ENCODE peak calls at places on chromosomes 2 and 18, in six cellular contexts. F is HCT116, U is GM23338, K is A549, Q is Panc1, S is GM12878. P is an unnamed sample.

GRCh38 chr2:110866496-110866895 is 134.1 kb downstream of the ACOXL start:
- DNase-seq in Q (no peak), K (no peak), F (no peak), S (no peak), U (peak), P (no peak)

GRCh38 chr18:63317556-63317946 is 2.0 kb downstream of the BCL2 start:
- DNase-seq in F (no peak), S (no peak), Q (no peak), K (no peak), U (no peak), P (no peak)

GRCh38 chr2:175036582-175037018 is 31.4 kb upstream of the CHN1 start:
- DNase-seq in S (no peak), K (peak), F (peak), U (peak), Q (peak), P (no peak)

GRCh38 chr18:69949538-69949936 is 1.9 kb upstream of the CD226 start:
- DNase-seq in Q (no peak), F (no peak), S (no peak), U (no peak), K (no peak), P (no peak)

GRCh38 chr2:238912916-238913875 is 65.3 kb downstream of the TWIST2 start:
- DNase-seq in U (no peak), Q (no peak), K (no peak), S (no peak), F (no peak), P (no peak)

GRCh38 chr2:163990088-163990487 is 254.3 kb upstream of the FIGN start:
- DNase-seq in K (no peak), Q (no peak), S (no peak), U (no peak), F (no peak), P (no peak)

GRCh38 chr2:229740279-229740678 is 25.9 kb upstream of the DNER start:
- DNase-seq in U (no peak), F (no peak), K (no peak), S (no peak), Q (no peak), P (no peak)

GRCh38 chr2:142716463-142717242 is 160.8 kb upstream of the KYNU start:
- DNase-seq in S (no peak), Q (no peak), U (peak), K (no peak), F (no peak), P (no peak)

GRCh38 chr18:21740474-21740723 is 193 bp upstream of the MIB1 start:
- DNase-seq in U (peak), S (no peak), F (no peak), K (peak), Q (peak), P (peak)

GRCh38 chr2:222797308-222797707 is 63.5 kb upstream of the ACSL3 start:
- DNase-seq in K (peak), U (peak), F (no peak), S (no peak), Q (no peak), P (no peak)

GRCh38 chr2:109457811-109458210 is 156.0 kb downstream of the SEPTIN10 start:
- DNase-seq in F (peak), Q (no peak), S (no peak), U (peak), K (no peak), P (no peak)

GRCh38 chr18:50051288-50051687 is 143.7 kb downstream of the MYO5B start:
- DNase-seq in F (no peak), S (no peak), Q (no peak), K (peak), U (peak), P (no peak)

GRCh38 chr18:8333961-8334360 is 275.3 kb upstream of the RAB12 start:
- DNase-seq in K (no peak), S (no peak), F (no peak), U (no peak), Q (no peak), P (no peak)

GRCh38 chr2:16643099-16643498 is 22.5 kb downstream of the CYRIA start:
- DNase-seq in Q (no peak), U (no peak), F (no peak), S (no peak), K (no peak), P (no peak)

GRCh38 chr2:124316875-124317605 is 292.0 kb downstream of the CNTNAP5 start:
- DNase-seq in S (no peak), Q (no peak), U (no peak), F (no peak), K (no peak), P (no peak)

GRCh38 chr2:46487667-46488333 is 8.4 kb downstream of the TMEM247 start:
- DNase-seq in U (peak), Q (peak), S (no peak), F (no peak), K (no peak), P (no peak)

GRCh38 chr2:228709788-228710371 is 528.4 kb upstream of the SPHKAP start:
- DNase-seq in S (no peak), Q (no peak), K (no peak), F (no peak), U (no peak), P (no peak)

GRCh38 chr2:196322963-196323810 is 151.8 kb upstream of the STK17B start:
- DNase-seq in F (no peak), S (no peak), K (no peak), Q (no peak), U (no peak), P (no peak)

GRCh38 chr2:64681479-64681967 is 27.8 kb upstream of the SERTAD2 start:
- DNase-seq in Q (no peak), F (no peak), K (no peak), U (no peak), S (no peak), P (no peak)

GRCh38 chr2:71923887-71924533 is 223.7 kb downstream of the CYP26B1 start:
- DNase-seq in K (peak), F (peak), U (peak), Q (peak), S (peak), P (peak)

GRCh38 chr2:158688722-158689121 is 106.4 kb upstream of the DAPL1 start:
- DNase-seq in Q (no peak), S (no peak), U (peak), K (no peak), F (no peak), P (no peak)

GRCh38 chr2:133334923-133335322 is 233.3 kb downstream of the NCKAP5 start:
- DNase-seq in F (no peak), U (peak), S (no peak), Q (no peak), K (no peak), P (no peak)

GRCh38 chr2:224666951-224667553 is 49.1 kb downstream of the CCDC195 start:
- DNase-seq in S (peak), Q (no peak), F (no peak), U (no peak), K (no peak), P (no peak)

DNA sequence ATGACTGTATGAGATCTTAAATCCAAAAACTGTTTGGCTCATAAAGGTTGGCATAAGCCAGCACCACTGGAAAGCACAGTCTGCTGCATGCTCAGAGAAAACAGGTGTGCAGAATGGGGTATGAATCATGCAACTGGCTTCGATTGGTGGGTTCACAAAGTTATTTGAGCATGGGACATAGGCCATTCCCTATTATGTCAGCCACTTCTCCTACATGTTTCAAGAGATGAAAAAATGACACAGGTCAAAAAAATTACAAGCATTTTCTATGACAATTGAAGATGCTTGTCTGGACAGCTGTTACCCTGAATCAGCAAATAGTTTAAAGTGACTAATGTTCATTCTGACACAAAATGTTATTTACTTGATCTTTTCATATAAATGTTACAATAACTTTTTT is 351.7 kb downstream of the IRS1 start:
- DNase-seq in F (no peak), K (no peak), U (no peak), Q (no peak), S (no peak), P (no peak)
- TF ChIP-seq REST in F (no peak), K (no peak), U (no peak), Q (no peak), S (no peak), P (no peak)

GRCh38 chr2:101387151-101387807 is at the start of gene CREG2:
- DNase-seq in U (peak), Q (no peak), F (peak), S (no peak), K (peak), P (peak)

GRCh38 chr2:101383016-101383541 is 4.2 kb downstream of the CREG2 start:
- DNase-seq in Q (no peak), F (no peak), K (no peak), U (no peak), S (no peak), P (no peak)

GRCh38 chr2:101388232-101388631 is 929 bp upstream of the CREG2 start:
- DNase-seq in F (no peak), Q (no peak), S (no peak), U (no peak), K (no peak), P (no peak)

GRCh38 chr2:101382406-101382805 is 4.9 kb downstream of the CREG2 start:
- DNase-seq in S (no peak), F (no peak), K (no peak), U (no peak), Q (no peak), P (no peak)

DNA sequence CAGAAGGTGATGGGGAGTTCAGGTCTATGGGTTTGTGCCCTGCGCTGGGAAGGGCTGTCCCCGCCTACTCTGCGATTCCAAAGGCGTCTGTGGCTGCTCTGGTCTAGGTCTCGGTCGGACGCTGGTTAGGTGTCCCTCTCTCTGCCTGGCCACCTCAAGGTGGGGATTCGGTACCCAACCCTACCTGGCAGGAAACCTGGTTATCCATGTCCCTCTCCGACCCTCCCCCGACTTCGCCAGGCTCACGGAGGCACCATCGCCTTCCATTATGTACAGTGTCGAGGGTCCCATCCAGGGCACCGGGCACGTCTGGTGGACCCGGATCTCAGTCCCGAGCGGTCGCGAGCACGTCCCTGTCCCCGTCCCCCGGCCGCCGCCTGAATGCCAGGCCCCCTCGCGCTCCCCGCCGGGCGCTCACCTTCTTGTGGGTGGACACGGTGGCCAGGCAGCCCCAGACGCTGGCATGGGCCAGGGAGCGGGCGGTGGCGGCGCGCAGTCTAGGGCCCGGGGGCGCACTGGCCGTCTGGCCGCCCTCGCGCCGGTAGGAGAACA is 628 bp downstream of the CREG2 start:
- DNase-seq in F (no peak), U (peak), S (no peak), K (peak), Q (no peak), P (no peak)
- TF ChIP-seq REST in F (no peak), U (no peak), S (no peak), K (no peak), Q (no peak), P (no peak)

GRCh38 chr2:151770995-151771394 is 36.7 kb upstream of the NEB start:
- DNase-seq in S (no peak), K (no peak), F (no peak), U (no peak), Q (no peak), P (no peak)

GRCh38 chr2:151769606-151770005 is 35.3 kb upstream of the NEB start:
- DNase-seq in Q (no peak), K (no peak), F (no peak), U (no peak), S (no peak), P (no peak)

GRCh38 chr2:151774506-151774905 is 40.2 kb upstream of the NEB start:
- DNase-seq in Q (no peak), S (no peak), K (no peak), F (peak), U (no peak), P (no peak)

GRCh38 chr2:151775057-151775740 is 40.9 kb upstream of the NEB start:
- DNase-seq in S (no peak), F (no peak), U (no peak), Q (no peak), K (no peak), P (no peak)

GRCh38 chr2:151771599-151772358 is 37.5 kb upstream of the NEB start:
- DNase-seq in K (no peak), S (peak), F (no peak), U (no peak), Q (no peak), P (no peak)
- TF ChIP-seq REST in K (no peak), S (no peak), F (no peak), U (no peak), Q (no peak), P (no peak)

DNA sequence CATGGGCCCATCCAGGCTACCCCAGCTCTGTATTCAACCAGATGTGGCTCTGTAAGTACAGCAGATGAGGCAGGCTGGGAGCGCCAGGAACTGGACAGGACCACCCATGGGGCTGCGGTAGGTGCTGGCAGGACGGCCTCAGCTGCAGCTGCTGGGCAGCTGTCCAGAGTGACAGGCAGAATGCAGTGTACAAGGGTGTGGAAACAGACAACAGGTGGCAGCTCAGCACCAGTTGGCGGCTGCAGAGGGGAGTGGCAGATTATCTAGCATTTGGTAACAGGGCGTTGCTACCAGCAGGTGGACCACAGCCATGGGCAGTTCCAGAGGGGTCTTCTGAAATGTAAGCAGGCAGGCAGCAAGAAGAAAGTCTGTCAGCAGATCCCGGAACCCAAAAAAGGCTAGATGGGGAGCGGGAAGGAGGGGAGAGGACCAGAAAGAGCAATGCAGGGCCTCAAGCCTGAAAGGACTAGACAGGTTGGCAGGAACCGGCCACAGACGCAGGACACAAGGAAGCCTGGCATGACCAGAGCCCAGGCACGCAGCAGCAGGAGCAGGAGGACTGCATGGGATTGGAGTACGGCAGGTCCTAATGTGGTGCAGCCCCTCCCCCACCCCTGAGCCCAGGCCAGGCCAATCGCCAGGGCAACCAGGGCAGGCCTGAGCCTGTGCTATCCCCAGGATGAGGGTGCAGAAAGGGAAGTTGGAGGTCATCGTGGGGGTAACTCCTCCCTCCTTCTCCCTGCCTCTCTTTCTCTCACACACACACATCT is 24.7 kb downstream of the PKDCC start:
- DNase-seq in F (no peak), S (no peak), U (peak), Q (no peak), K (no peak), P (no peak)
- TF ChIP-seq REST in F (no peak), S (no peak), U (no peak), Q (no peak), K (no peak), P (no peak)

GRCh38 chr2:101341901-101342624 is 33.6 kb upstream of the RNF149 start:
- DNase-seq in S (no peak), F (peak), K (peak), U (peak), Q (peak), P (peak)

GRCh38 chr2:101337877-101338276 is 29.4 kb upstream of the RNF149 start:
- DNase-seq in F (no peak), Q (no peak), U (no peak), K (no peak), S (no peak), P (no peak)

GRCh38 chr2:101341421-101341820 is 32.9 kb upstream of the RNF149 start:
- DNase-seq in F (no peak), K (no peak), Q (no peak), S (no peak), U (peak), P (no peak)

GRCh38 chr2:101339236-101339865 is 30.9 kb upstream of the RNF149 start:
- DNase-seq in S (no peak), U (peak), F (no peak), Q (no peak), K (no peak), P (no peak)

DNA sequence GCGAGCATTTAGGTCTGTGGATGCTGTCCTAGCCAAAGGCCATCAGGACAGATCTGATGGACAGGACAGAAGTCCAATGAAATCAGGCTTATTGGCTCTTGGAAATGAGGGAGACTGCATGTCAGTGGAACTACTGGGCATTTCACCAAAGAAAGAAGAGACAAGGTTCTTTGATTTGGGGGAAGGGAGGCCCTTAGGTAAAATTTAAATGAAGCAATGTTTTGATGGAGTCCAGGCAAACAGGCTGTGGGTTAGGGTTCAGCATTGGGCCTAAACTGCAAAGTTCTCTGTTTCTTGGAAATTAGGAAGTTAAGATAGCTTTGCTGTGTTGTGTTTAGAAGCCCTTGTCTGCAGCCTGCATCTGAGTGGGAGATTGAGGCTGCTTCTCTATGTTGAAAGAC is 31.6 kb upstream of the RNF149 start:
- DNase-seq in U (peak), S (no peak), F (no peak), Q (no peak), K (no peak), P (no peak)
- TF ChIP-seq REST in U (no peak), S (no peak), F (no peak), Q (no peak), K (no peak), P (no peak)

DNA sequence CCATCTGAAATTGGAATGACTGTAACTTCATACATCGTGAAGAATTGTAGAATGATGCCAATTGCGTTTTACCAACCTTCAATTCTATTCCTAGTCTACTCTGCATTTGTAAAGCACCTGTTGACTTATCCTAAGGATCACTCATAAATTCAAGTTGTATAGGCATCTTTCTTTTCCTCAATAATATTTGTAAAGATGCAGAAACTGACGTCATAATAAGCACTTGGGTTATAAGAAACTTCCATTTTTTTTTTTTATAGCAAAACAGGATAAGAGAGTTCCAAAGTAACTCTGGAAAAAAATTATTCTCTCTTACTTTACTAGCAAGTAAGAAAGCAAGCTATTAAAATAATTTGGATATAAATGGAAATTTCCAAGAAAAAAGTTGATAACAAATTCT is 1377.4 kb upstream of the ACVR2A start:
- DNase-seq in S (no peak), U (no peak), F (no peak), K (no peak), Q (no peak), P (no peak)
- TF ChIP-seq REST in S (no peak), U (no peak), F (no peak), K (no peak), Q (no peak), P (no peak)

GRCh38 chr18:39672171-39672570 is 2106.6 kb upstream of the CELF4 start:
- DNase-seq in S (no peak), U (no peak), K (no peak), F (no peak), Q (no peak), P (no peak)

GRCh38 chr18:39661856-39662366 is 2096.3 kb upstream of the CELF4 start:
- DNase-seq in F (no peak), K (no peak), S (no peak), Q (no peak), U (no peak), P (no peak)

GRCh38 chr18:39667905-39668304 is 2102.3 kb upstream of the CELF4 start:
- DNase-seq in U (no peak), S (no peak), K (no peak), F (no peak), Q (no peak), P (no peak)
- TF ChIP-seq REST in U (no peak), S (no peak), K (no peak), F (no peak), Q (no peak), P (no peak)

DNA sequence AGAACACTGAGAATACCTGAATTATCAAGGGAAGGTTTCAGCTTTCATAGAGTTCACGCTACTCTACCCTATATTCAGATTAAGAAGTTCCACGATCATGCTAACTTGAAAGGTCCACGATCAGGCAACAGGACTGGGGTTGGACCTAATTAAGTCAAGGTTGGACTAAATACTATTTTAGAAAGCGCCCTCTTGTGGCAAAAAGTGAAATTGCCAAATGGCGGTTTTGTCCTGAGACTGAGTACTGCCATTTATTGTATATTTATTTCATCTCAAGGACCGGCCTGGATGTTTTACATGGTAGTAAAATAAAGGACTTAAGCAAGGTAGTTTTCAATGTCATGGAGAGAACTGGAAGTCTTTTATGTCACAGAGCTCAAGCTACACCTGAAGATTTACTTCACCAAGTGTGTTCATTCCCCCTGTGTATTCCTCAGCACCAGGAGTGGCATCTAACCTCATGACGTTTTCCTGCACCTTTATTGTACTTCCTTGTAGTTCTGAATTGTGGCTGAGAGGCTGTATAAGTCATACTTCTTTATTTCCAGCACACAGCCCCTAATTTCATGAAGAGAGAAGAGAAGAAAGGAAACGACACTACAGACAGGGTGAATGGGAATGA is 56.8 kb downstream of the SRD5A2 start:
- DNase-seq in U (peak), F (peak), S (no peak), K (peak), Q (peak), P (no peak)
- TF ChIP-seq REST in U (no peak), F (no peak), S (no peak), K (no peak), Q (no peak), P (no peak)